ENCODE peak calls at places on chromosome 21, in ten cellular contexts. M is suprapubic skin, O is ascending aorta, T is AG09309, X is mammary epithelial cell, D is choroid plexus epithelial cell, H is HCT116, W is GM23338, P is fibroblast of lung, K is right atrium auricular region. S is an unnamed sample.

GRCh38 chr21:41359289-41359688 is 2.5 kb upstream of the MX2 start:
- DNase-seq in M (no peak), O (peak; percentile 53), T (no peak), X (no peak), D (no peak), H (no peak), W (peak; percentile 67), P (no peak), K (peak; percentile 55), S (no peak)

GRCh38 chr21:44505673-44506278 is 34.2 kb downstream of the KRTAP10-1 start:
- DNase-seq in M (no peak), O (no peak), T (no peak), X (no peak), D (no peak), H (no peak), W (no peak), P (no peak), K (no peak), S (no peak)

GRCh38 chr21:46307625-46308024 is 16.0 kb downstream of the C21orf58 start:
- DNase-seq in M (no peak), O (no peak), T (no peak), X (peak; percentile 73), D (peak; percentile 41), H (no peak), W (no peak), P (peak; percentile 82), K (no peak), S (no peak)

GRCh38 chr21:45942011-45942546 is 39.5 kb upstream of the COL6A1 start:
- DNase-seq in M (no peak), O (no peak), T (no peak), X (no peak), D (no peak), H (no peak), W (no peak), P (no peak), K (no peak), S (no peak)

GRCh38 chr21:15264084-15264483 is 199.3 kb upstream of the NRIP1 start:
- DNase-seq in M (no peak), O (no peak), T (no peak), X (no peak), D (no peak), H (no peak), W (no peak), P (no peak), K (no peak), S (no peak)

GRCh38 chr21:17784604-17785402 is 34.4 kb downstream of the C21orf91 start:
- DNase-seq in M (no peak), O (no peak), T (no peak), X (no peak), D (no peak), H (no peak), W (no peak), P (peak; percentile 80), K (no peak), S (no peak)

GRCh38 chr21:17900281-17900989 is 81.3 kb upstream of the C21orf91 start:
- DNase-seq in M (no peak), O (no peak), T (no peak), X (no peak), D (no peak), H (no peak), W (peak; percentile 30), P (no peak), K (no peak), S (no peak)

GRCh38 chr21:14691924-14692323 is 145.8 kb upstream of the SAMSN1 start:
- DNase-seq in M (no peak), O (no peak), T (no peak), X (no peak), D (no peak), H (no peak), W (no peak), P (no peak), K (no peak), S (no peak)

GRCh38 chr21:14527690-14528652 is 18.1 kb downstream of the SAMSN1 start:
- DNase-seq in M (no peak), O (no peak), T (no peak), X (no peak), D (no peak), H (no peak), W (no peak), P (no peak), K (no peak), S (no peak)

GRCh38 chr21:46221664-46222435 is 6.7 kb downstream of the LSS start:
- DNase-seq in M (peak; percentile 40), O (no peak), T (no peak), X (no peak), D (no peak), H (no peak), W (no peak), P (no peak), K (peak; percentile 54), S (no peak)

GRCh38 chr21:40117236-40117635 is 250.0 kb downstream of the PCP4 start:
- DNase-seq in M (no peak), O (no peak), T (no peak), X (no peak), D (no peak), H (no peak), W (no peak), P (no peak), K (no peak), S (no peak)

GRCh38 chr21:45454924-45455315 is 50.0 kb downstream of the COL18A1 start:
- DNase-seq in M (no peak), O (no peak), T (no peak), X (no peak), D (peak; percentile 41), H (no peak), W (no peak), P (peak; percentile 41), K (no peak), S (no peak)

GRCh38 chr21:20856926-20857325 is 141.3 kb upstream of the NCAM2 start:
- DNase-seq in M (no peak), O (no peak), T (no peak), X (no peak), D (peak; percentile 12), H (no peak), W (no peak), P (no peak), K (no peak), S (no peak)

GRCh38 chr21:46142581-46143473 is 12.6 kb downstream of the FTCD start:
- DNase-seq in M (peak; percentile 52), O (no peak), T (no peak), X (no peak), D (no peak), H (no peak), W (no peak), P (no peak), K (no peak), S (peak; percentile 12)

GRCh38 chr21:38898422-38899098 is 92.8 kb downstream of the ETS2 start:
- DNase-seq in M (no peak), O (no peak), T (no peak), X (no peak), D (no peak), H (no peak), W (no peak), P (no peak), K (no peak), S (no peak)

GRCh38 chr21:24025101-24025500 is 1582.2 kb downstream of the MRPL39 start:
- DNase-seq in M (no peak), O (no peak), T (no peak), X (no peak), D (no peak), H (no peak), W (no peak), P (no peak), K (no peak), S (no peak)

DNA sequence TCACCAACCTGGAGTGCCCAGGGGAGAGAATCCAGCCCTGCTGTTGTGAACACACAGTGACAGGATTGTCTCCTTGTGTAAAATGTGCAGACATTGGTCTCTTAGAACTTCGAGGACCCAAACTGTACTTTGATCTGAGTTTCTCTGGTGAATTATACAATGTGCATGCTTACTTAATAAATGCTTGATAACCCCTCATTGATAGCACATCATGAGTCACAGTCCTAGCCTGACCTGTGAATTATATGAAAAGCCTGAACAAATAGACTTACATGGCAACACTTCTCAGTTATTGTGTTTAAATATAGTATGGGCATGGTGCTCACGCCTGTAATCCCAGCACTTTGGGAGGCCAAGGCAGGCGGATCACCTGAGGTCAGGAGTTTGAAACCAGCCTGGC is 22.6 kb downstream of the IFNGR2 start:
- DNase-seq in M (no peak), O (no peak), T (no peak), X (no peak), D (no peak), H (no peak), W (no peak), P (no peak), K (no peak), S (no peak)
- H3K4me3 ChIP-seq in M (no peak overlapping the region), O (no peak overlapping the region), T (no peak overlapping the region), X (no peak overlapping the region), D (no peak overlapping the region), H (no peak overlapping the region), W (no peak overlapping the region), P (no peak overlapping the region), K (no peak overlapping the region), S (no peak overlapping the region)

GRCh38 chr21:29321217-29321616 is 22.5 kb downstream of the BACH1 start:
- DNase-seq in M (no peak), O (no peak), T (no peak), X (no peak), D (no peak), H (no peak), W (no peak), P (no peak), K (no peak), S (no peak)
- H3K4me3 ChIP-seq in M (no peak overlapping the region), O (no peak overlapping the region), T (no peak overlapping the region), X (no peak overlapping the region), D (no peak overlapping the region), H (no peak overlapping the region), W (no peak overlapping the region), P (no peak overlapping the region), K (no peak overlapping the region), S (no peak overlapping the region)

DNA sequence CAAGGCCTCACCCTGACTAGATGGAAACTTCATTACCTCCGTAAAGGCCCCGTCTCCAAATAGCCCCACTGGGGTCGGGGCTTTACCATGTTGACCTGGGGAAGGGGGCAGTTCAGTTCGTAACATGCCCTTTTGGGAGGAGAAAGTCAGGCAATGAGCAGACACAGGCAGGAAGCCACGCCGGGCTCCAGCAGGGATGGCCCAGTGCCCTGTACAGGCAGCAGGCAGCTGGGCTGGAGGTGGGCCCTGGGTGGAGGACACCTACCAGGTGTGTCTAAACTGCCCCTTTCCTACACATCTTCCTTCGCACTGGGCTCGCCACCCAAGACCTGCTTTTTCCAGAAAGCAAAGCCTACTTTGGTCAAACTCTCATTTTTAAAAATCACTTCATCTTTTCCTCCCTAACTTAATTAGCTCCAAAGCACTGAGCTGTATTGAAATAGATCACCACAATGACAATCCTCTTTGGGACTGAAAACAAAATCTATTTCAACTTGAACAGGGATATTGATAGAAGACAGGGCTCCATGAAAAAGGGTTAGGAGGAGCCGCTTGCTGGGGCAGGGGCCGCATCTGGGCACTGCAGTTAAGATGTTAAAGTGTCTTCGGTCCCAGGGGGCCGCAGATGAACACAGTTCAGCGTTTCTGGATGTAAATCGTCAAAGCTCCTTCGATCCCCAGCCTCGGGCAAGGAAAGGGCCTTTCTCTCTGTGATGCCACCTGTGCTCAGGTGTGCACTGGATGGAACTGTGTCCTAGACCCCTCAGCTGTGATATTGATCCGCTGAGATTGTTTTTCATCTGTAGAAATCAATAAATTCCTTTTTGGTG is 104.6 kb downstream of the PDE9A start:
- DNase-seq in M (no peak), O (no peak), T (no peak), X (no peak), D (no peak), H (no peak), W (no peak), P (no peak), K (no peak), S (no peak)
- H3K4me3 ChIP-seq in M (no peak overlapping the region), O (no peak overlapping the region), T (no peak overlapping the region), X (no peak overlapping the region), D (no peak overlapping the region), H (no peak overlapping the region), W (no peak overlapping the region), P (no peak overlapping the region), K (no peak overlapping the region), S (no peak overlapping the region)

GRCh38 chr21:36700961-36701911 is 2.3 kb downstream of the SIM2 start:
- DNase-seq in M (no peak), O (no peak), T (no peak), X (no peak), D (no peak), H (no peak), W (peak; percentile 72), P (no peak), K (no peak), S (no peak)
- H3K4me3 ChIP-seq in M (peak overlapping the region; percentile 55), O (peak overlapping the region; percentile 37), T (no peak overlapping the region), X (no peak overlapping the region), D (no peak overlapping the region), H (peak overlapping the region; percentile 75), W (peak overlapping the region; percentile 59), P (peak overlapping the region; percentile 14), K (peak overlapping the region; percentile 1), S (no peak overlapping the region)

S was measured in Jurkat, Clone E6-1.